ENCODE peak calls at places on chromosomes 11 and 22, in six cellular contexts. One of them, this sample, is unnamed.

GRCh38 chr11:84686726-84687125 is 940.4 kb downstream of the DLG2 start:
- DNase-seq in neuronal stem cell: no peak
- DNase-seq in mesenchymal stem cell: no peak
- DNase-seq in H1: no peak
- DNase-seq in mesendoderm: peak; percentile 31
- DNase-seq in trophoblast cell: no peak
- DNase-seq in this sample: no peak

GRCh38 chr11:103257360-103257759 is 148.1 kb downstream of the DYNC2H1 start:
- DNase-seq in mesendoderm: peak; percentile 63
- DNase-seq in H1: no peak
- DNase-seq in trophoblast cell: no peak
- DNase-seq in mesenchymal stem cell: peak; percentile 9
- DNase-seq in neuronal stem cell: no peak
- DNase-seq in this sample: no peak

GRCh38 chr22:49571326-49571725 is 256.3 kb downstream of the BRD1 start:
- DNase-seq in trophoblast cell: no peak
- DNase-seq in neuronal stem cell: no peak
- DNase-seq in mesendoderm: no peak
- DNase-seq in H1: peak; percentile 28
- DNase-seq in mesenchymal stem cell: no peak
- DNase-seq in this sample: peak; percentile 9

GRCh38 chr11:110446594-110446993 is 16.8 kb downstream of the FDX1 start:
- DNase-seq in mesendoderm: no peak
- DNase-seq in neuronal stem cell: no peak
- DNase-seq in H1: no peak
- DNase-seq in trophoblast cell: no peak
- DNase-seq in mesenchymal stem cell: no peak
- DNase-seq in this sample: no peak

GRCh38 chr22:44151661-44152060 is 29.1 kb upstream of the PARVG start:
- DNase-seq in H1: no peak
- DNase-seq in trophoblast cell: no peak
- DNase-seq in mesendoderm: no peak
- DNase-seq in mesenchymal stem cell: peak; percentile 57
- DNase-seq in neuronal stem cell: no peak
- DNase-seq in this sample: no peak

GRCh38 chr11:8707541-8708270 is 25.1 kb downstream of the RPL27A start:
- DNase-seq in mesenchymal stem cell: no peak
- DNase-seq in mesendoderm: no peak
- DNase-seq in trophoblast cell: no peak
- DNase-seq in H1: no peak
- DNase-seq in neuronal stem cell: no peak
- DNase-seq in this sample: no peak

GRCh38 chr11:61056566-61056965 is 45.7 kb upstream of the CD5 start:
- DNase-seq in mesenchymal stem cell: no peak
- DNase-seq in mesendoderm: peak; percentile 53
- DNase-seq in neuronal stem cell: no peak
- DNase-seq in trophoblast cell: no peak
- DNase-seq in H1: no peak
- DNase-seq in this sample: no peak

GRCh38 chr22:49372530-49373288 is 455.0 kb downstream of the BRD1 start:
- DNase-seq in mesenchymal stem cell: no peak
- DNase-seq in H1: no peak
- DNase-seq in mesendoderm: peak; percentile 90
- DNase-seq in neuronal stem cell: no peak
- DNase-seq in trophoblast cell: no peak
- DNase-seq in this sample: peak; percentile 84

GRCh38 chr22:30230787-30231461 is 15.6 kb downstream of the LIF start:
- DNase-seq in mesenchymal stem cell: no peak
- DNase-seq in mesendoderm: no peak
- DNase-seq in neuronal stem cell: no peak
- DNase-seq in trophoblast cell: no peak
- DNase-seq in H1: no peak
- DNase-seq in this sample: no peak
- H3K4me1 ChIP-seq in mesenchymal stem cell: peaks cover 36% of the 10 kb centered on the region
- H3K4me1 ChIP-seq in mesendoderm: peaks cover 5% of the 10 kb centered on the region
- H3K4me1 ChIP-seq in neuronal stem cell: peaks cover 23% of the 10 kb centered on the region
- H3K4me1 ChIP-seq in trophoblast cell: peaks cover 29% of the 10 kb centered on the region
- H3K4me1 ChIP-seq in H1: peaks cover 9% of the 10 kb centered on the region
- H3K4me1 ChIP-seq in this sample: peaks cover 11% of the 10 kb centered on the region

DNA sequence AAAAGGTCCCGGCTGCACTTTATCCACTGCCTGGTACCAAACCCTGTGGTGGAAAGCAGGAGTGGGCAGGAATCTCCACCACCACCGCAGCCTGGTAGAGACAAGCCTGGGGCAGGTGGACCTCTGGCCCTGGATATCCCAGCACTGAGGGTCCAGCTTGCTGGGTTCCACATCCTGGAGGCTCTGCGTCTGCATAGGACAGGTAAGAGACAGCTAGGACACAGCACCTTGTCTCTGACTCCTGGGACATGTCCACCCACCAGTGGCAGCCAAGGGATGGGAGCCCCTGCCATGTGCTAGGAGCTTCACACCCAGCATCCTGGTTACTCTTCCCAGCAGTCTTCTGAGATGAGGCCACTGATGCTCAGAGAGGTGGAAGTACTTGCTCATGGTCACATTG is 105.5 kb downstream of the MYO18B start:
- DNase-seq in mesendoderm: no peak
- DNase-seq in trophoblast cell: no peak
- DNase-seq in mesenchymal stem cell: no peak
- DNase-seq in H1: peak; percentile 26
- DNase-seq in neuronal stem cell: no peak
- DNase-seq in this sample: no peak
- H3K18ac ChIP-seq in mesendoderm: no peak overlapping the region
- H3K18ac ChIP-seq in trophoblast cell: no peak overlapping the region
- H3K18ac ChIP-seq in mesenchymal stem cell: no peak overlapping the region
- H3K18ac ChIP-seq in H1: no peak overlapping the region
- H3K18ac ChIP-seq in neuronal stem cell: no peak overlapping the region
- H3K18ac ChIP-seq in this sample: no peak overlapping the region

DNA sequence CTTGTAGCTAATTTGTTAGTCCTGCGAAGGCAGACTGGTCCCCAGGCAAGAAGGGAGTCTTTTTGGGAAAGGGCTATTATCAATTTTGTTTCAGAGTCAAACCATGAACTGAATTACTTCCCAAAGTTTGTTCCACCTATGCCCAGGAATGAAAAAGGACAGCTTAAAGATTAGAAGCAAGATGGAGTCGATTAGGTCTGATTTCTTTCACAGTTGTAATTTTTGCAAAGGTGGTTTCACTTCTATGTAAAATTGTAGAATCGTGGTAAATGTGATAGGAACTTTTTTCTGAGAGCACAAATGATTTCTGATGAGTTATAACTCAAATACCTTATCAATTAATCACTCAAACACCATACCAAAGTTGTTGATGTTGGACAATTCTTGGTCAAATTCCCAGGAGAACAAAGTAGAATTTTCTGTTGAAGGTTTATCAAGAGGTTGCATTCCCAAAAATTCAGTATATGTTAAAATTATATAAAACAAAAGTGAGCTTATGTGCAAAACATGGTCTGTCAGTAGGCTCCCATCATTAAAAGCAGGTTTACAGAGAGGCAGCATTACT is 2.9 kb upstream of the CTSC start:
- DNase-seq in H1: no peak
- DNase-seq in mesendoderm: no peak
- DNase-seq in trophoblast cell: no peak
- DNase-seq in neuronal stem cell: no peak
- DNase-seq in mesenchymal stem cell: no peak
- DNase-seq in this sample: no peak
- H3K4me2 ChIP-seq in H1: no peak overlapping the region
- H3K4me2 ChIP-seq in mesendoderm: no peak overlapping the region
- H3K4me2 ChIP-seq in trophoblast cell: no peak overlapping the region
- H3K4me2 ChIP-seq in neuronal stem cell: no peak overlapping the region
- H3K4me2 ChIP-seq in mesenchymal stem cell: no peak overlapping the region
- H3K4me2 ChIP-seq in this sample: no peak overlapping the region

GRCh38 chr11:68798221-68798813 is 43.4 kb downstream of the CPT1A start:
- DNase-seq in mesenchymal stem cell: peak; percentile 22
- DNase-seq in trophoblast cell: no peak
- DNase-seq in H1: peak; percentile 89
- DNase-seq in neuronal stem cell: peak; percentile 62
- DNase-seq in mesendoderm: peak; percentile 68
- DNase-seq in this sample: peak; percentile 77

GRCh38 chr11:68796779-68797178 is 44.9 kb downstream of the CPT1A start:
- DNase-seq in mesendoderm: no peak
- DNase-seq in mesenchymal stem cell: no peak
- DNase-seq in trophoblast cell: no peak
- DNase-seq in neuronal stem cell: no peak
- DNase-seq in H1: no peak
- DNase-seq in this sample: no peak

GRCh38 chr11:68792400-68792955 is 41.2 kb upstream of the TESMIN start:
- DNase-seq in trophoblast cell: peak; percentile 73
- DNase-seq in neuronal stem cell: no peak
- DNase-seq in mesendoderm: no peak
- DNase-seq in H1: no peak
- DNase-seq in mesenchymal stem cell: peak; percentile 78
- DNase-seq in this sample: no peak
- H3K4me1 ChIP-seq in trophoblast cell: peaks cover 2% of the 10 kb centered on the region
- H3K4me1 ChIP-seq in neuronal stem cell: no peaks in the 10 kb centered on the region
- H3K4me1 ChIP-seq in mesendoderm: no peaks in the 10 kb centered on the region
- H3K4me1 ChIP-seq in H1: no peaks in the 10 kb centered on the region
- H3K4me1 ChIP-seq in mesenchymal stem cell: peaks cover 4% of the 10 kb centered on the region
- H3K4me1 ChIP-seq in this sample: no peaks in the 10 kb centered on the region

DNA sequence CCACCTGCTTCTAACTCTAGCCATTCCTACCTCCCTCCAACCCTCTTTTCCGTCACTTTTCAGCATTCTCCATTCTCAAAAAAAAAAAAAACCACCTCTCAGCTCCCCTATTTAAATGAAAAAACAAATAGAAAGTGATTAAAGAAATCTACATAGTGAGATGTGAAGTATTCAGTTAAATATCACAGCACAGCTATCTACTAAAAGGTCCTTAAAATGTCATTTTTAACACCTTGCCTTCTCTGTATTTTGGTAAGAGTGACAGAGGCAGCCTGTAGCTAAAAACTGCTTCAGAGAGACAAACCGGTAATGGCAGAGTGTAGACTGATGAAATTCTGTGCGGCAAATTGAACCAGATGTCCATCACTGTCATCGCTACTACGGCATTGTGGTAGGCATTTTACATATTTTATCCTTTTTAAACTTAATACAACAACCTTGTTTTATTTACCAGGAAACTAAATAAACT is 346 bp upstream of the ALG9 start:
- DNase-seq in neuronal stem cell: no peak
- DNase-seq in trophoblast cell: no peak
- DNase-seq in mesendoderm: no peak
- DNase-seq in H1: no peak
- DNase-seq in mesenchymal stem cell: no peak
- DNase-seq in this sample: no peak
- H3K18ac ChIP-seq in neuronal stem cell: no peak overlapping the region
- H3K18ac ChIP-seq in trophoblast cell: no peak overlapping the region
- H3K18ac ChIP-seq in mesendoderm: no peak overlapping the region
- H3K18ac ChIP-seq in H1: no peak overlapping the region
- H3K18ac ChIP-seq in mesenchymal stem cell: no peak overlapping the region
- H3K18ac ChIP-seq in this sample: no peak overlapping the region

This sample was measured in H9.